ENCODE peak calls at places on chromosomes 2 and 18, in four cellular contexts. One of them, this sample, is unnamed.

GRCh38 chr2:229443141-229443540 is 172.1 kb upstream of the PID1 start:
- DNase-seq in K562: no peak
- DNase-seq in HL-60: no peak
- DNase-seq in GM12878: no peak
- DNase-seq in this sample: no peak

GRCh38 chr2:86323273-86323672 is 14.2 kb downstream of the REEP1 start:
- DNase-seq in K562: no peak
- DNase-seq in GM12878: no peak
- DNase-seq in HL-60: no peak
- DNase-seq in this sample: no peak

GRCh38 chr2:230762317-230762896 is 49.8 kb downstream of the CAB39 start:
- DNase-seq in HL-60: peak; percentile 38
- DNase-seq in K562: peak; percentile 55
- DNase-seq in GM12878: no peak
- DNase-seq in this sample: no peak

GRCh38 chr2:217742276-217742675 is 260.5 kb downstream of the TNS1 start:
- DNase-seq in K562: no peak
- DNase-seq in HL-60: no peak
- DNase-seq in GM12878: no peak
- DNase-seq in this sample: no peak

GRCh38 chr2:133955174-133955573 is 298.7 kb upstream of the MGAT5 start:
- DNase-seq in GM12878: no peak
- DNase-seq in HL-60: no peak
- DNase-seq in K562: peak; percentile 6
- DNase-seq in this sample: no peak

GRCh38 chr2:124310671-124311070 is 285.6 kb downstream of the CNTNAP5 start:
- DNase-seq in HL-60: no peak
- DNase-seq in K562: no peak
- DNase-seq in GM12878: no peak
- DNase-seq in this sample: no peak

GRCh38 chr2:195721042-195721441 is 64.0 kb downstream of the SLC39A10 start:
- DNase-seq in K562: no peak
- DNase-seq in GM12878: no peak
- DNase-seq in HL-60: no peak
- DNase-seq in this sample: no peak

GRCh38 chr2:219252570-219252899 is 508 bp upstream of the TUBA4B start:
- DNase-seq in HL-60: no peak
- DNase-seq in GM12878: no peak
- DNase-seq in K562: peak; percentile 26
- DNase-seq in this sample: no peak

GRCh38 chr18:79921984-79922965 is 29.2 kb downstream of the SLC66A2 start:
- DNase-seq in GM12878: no peak
- DNase-seq in HL-60: no peak
- DNase-seq in K562: no peak
- DNase-seq in this sample: no peak

GRCh38 chr2:47897191-47897955 is 8.9 kb downstream of the FBXO11 start:
- DNase-seq in K562: no peak
- DNase-seq in HL-60: no peak
- DNase-seq in GM12878: no peak
- DNase-seq in this sample: no peak

GRCh38 chr2:239831272-239831731 is 193.8 kb downstream of the NDUFA10 start:
- DNase-seq in GM12878: no peak
- DNase-seq in K562: no peak
- DNase-seq in HL-60: no peak
- DNase-seq in this sample: no peak

GRCh38 chr2:207296265-207296948 is 130.7 kb upstream of the KLF7 start:
- DNase-seq in K562: no peak
- DNase-seq in HL-60: no peak
- DNase-seq in GM12878: no peak
- DNase-seq in this sample: no peak

GRCh38 chr2:15982285-15982967 is 42.1 kb downstream of the MYCN start:
- DNase-seq in K562: no peak
- DNase-seq in GM12878: no peak
- DNase-seq in HL-60: no peak
- DNase-seq in this sample: no peak
- TF ChIP-seq POLR2AphosphoS5 in K562: no peak
- TF ChIP-seq POLR2AphosphoS5 in GM12878: no peak
- TF ChIP-seq POLR2AphosphoS5 in HL-60: no peak
- TF ChIP-seq POLR2AphosphoS5 in this sample: no peak

DNA sequence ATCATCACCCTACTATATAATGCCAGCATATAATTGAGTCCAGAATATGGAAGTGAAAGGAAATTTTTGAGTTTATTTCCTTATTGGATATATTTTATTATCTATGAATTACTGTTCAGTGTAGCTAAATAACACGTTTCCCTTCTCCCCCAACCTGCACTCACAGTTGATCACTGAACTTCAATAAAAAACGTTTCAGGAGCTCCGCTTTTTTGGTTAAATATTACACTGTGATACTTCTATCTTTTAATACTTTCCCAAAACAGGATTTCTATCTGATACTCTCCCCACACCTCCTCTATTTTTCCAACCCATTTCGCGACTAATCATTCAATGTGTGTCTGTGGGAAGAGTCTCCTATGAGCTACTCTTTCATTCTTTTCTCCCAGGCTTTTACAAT is 7.2 kb downstream of the VSNL1 start:
- DNase-seq in HL-60: no peak
- DNase-seq in GM12878: no peak
- DNase-seq in K562: no peak
- DNase-seq in this sample: no peak
- TF ChIP-seq SPI1 in HL-60: no peak
- TF ChIP-seq SPI1 in GM12878: no peak
- TF ChIP-seq SPI1 in K562: no peak
- TF ChIP-seq SPI1 in this sample: no peak

DNA sequence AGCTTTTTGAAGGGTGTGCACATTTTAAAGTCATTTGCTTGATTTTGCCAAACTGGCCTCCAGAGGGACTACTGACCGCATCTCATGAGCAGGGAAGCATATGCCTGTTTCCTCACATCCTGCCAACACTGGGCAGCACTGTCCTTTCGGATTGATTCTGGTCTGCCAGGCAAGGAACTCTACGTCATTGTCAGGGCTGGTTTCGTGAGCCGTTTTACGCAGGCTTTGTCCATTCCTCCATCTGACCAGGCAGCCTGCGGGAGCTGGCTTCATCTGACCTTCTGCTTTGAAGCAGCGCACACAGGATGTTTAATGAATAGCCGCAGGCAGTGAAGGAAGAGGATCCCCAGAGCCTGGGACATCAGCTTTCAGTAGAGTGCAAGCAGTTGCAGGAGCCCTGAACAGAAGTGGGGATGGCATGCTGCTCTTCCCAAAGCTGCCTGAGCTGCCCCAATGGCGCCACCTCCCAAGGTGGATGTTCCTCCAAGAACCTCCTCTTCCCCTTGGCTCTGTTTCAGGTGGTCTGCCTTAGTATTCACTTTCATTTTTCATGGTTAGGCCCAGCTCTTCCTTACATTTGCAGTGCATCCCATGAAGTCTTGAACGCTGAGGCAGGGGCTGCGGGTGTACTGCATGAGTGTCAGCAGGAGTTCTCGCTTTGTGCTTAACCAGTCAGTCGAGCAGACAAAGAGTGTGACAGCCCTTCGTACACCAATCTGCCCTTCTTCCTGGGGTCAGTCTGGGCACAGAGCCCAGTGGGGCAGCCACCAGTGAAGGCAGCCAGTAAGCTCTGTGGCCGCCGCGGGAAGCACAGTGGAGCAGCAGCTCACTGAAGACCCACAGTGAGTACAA is 46.5 kb upstream of the SEMA4C start:
- DNase-seq in GM12878: no peak
- DNase-seq in K562: no peak
- DNase-seq in HL-60: no peak
- DNase-seq in this sample: no peak
- TF ChIP-seq POLR2AphosphoS5 in GM12878: no peak
- TF ChIP-seq POLR2AphosphoS5 in K562: no peak
- TF ChIP-seq POLR2AphosphoS5 in HL-60: no peak
- TF ChIP-seq POLR2AphosphoS5 in this sample: no peak

DNA sequence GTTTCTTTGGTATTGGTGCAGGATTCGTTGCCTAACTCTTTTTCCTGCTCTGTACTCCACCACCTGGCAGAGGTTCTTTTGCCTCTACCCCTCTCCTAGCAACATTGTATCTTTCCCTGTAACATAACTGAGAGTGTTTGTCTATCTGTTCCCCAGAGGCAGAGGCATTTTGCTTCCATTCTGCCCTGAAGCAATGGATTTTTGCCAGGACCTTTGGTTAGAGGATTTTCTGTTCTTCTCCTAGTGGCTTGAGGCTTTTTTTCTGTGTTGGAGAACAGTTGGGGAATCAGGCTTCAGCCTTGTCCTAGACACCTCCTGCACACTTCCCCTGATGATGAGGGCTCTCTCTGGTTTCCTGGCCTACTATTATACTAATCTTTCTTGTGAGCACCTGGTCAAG is 68.7 kb downstream of the NCOA1 start:
- DNase-seq in HL-60: no peak
- DNase-seq in GM12878: no peak
- DNase-seq in K562: no peak
- DNase-seq in this sample: no peak
- TF ChIP-seq SPI1 in HL-60: no peak
- TF ChIP-seq SPI1 in GM12878: no peak
- TF ChIP-seq SPI1 in K562: no peak
- TF ChIP-seq SPI1 in this sample: no peak

DNA sequence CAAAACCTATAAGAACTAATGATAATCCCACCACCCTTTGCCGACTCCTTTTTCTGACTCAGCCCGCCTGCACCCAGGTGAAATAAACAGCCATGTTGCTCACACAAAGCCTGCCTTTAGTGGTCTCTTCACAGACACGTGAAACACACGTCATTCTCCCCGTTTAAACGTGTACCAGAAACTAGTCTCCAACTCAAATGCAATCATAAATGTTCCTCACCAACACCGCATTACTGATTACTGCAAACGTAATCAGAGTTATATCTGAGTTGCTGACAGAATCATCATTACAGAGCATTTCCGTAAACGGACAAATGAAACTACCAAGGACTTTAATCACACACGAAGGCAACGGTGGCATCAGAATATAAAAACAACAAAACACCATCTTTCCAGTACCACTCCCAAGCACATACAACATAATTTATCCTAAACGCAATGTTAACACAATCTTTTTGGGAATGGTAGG is 1.9 kb downstream of the CLK1 start:
- DNase-seq in K562: peak; percentile 42
- DNase-seq in GM12878: peak; percentile 40
- DNase-seq in HL-60: no peak
- DNase-seq in this sample: no peak
- TF ChIP-seq POLR2AphosphoS5 in K562: peak; percentile 7
- TF ChIP-seq POLR2AphosphoS5 in GM12878: peak; percentile 81
- TF ChIP-seq POLR2AphosphoS5 in HL-60: no peak
- TF ChIP-seq POLR2AphosphoS5 in this sample: peak; percentile 17

DNA sequence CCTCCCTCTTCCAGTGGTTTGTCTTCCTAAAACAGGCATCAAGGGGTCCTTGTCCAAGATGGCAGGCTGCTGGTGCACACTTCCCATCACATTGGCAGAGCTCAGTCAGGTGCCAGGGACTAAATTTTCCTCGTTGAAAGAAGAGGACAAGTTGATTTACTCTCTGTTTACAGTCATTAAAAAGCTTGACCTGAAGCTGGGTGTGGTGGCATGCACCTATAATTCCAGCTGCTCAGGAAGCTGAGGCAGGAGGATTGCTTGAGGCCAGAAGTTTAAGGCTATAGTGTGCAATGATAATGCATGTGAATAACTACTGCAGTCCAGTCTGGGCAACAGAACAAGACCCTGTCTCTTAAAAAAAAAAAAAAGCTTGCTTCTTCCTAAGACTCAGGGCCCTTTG is 3.6 kb upstream of the PLB1 start:
- DNase-seq in K562: no peak
- DNase-seq in GM12878: no peak
- DNase-seq in HL-60: no peak
- DNase-seq in this sample: no peak
- TF ChIP-seq SPI1 in K562: no peak
- TF ChIP-seq SPI1 in GM12878: no peak
- TF ChIP-seq SPI1 in HL-60: no peak
- TF ChIP-seq SPI1 in this sample: no peak

DNA sequence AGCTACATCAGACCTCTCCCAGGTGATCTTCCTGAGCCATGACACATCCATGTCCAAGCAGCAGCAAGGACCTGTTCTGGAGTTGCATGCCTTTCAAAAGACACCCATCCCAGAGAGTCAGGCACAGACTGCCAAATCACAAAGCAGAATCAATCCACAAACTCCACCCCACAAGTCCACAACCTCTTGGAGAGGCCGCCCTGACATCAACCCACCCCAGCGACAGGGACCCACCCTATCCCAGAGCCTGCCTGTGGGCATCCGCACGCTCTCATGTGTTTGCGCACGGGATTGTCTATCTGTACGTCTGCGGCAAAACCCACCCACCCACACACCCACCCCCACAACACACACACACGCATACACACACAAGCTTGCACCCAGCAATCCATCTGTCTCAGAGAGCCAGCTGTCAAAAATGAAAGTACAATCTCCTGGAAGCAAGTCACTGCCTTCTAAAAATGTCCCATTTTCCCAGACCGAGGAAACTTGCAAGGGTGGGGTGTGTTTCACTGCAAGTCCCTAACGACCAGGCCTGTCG is 11.9 kb downstream of the SMAD7 start:
- DNase-seq in GM12878: no peak
- DNase-seq in HL-60: no peak
- DNase-seq in K562: no peak
- DNase-seq in this sample: no peak
- TF ChIP-seq POLR2AphosphoS5 in GM12878: no peak
- TF ChIP-seq POLR2AphosphoS5 in HL-60: no peak
- TF ChIP-seq POLR2AphosphoS5 in K562: no peak
- TF ChIP-seq POLR2AphosphoS5 in this sample: no peak